ENCODE peak calls at places on chromosomes 16 and 17, in nine cellular contexts. E, J, P, F, K, L, S, M and O are unnamed samples.

GRCh38 chr16:74455213-74455612 is 33.9 kb upstream of the CLEC18B start:
- DNase-seq in E (peak; percentile 95), J (no peak), P (no peak), F (no peak), K (no peak), L (no peak), S (peak; percentile 90), M (no peak), O (no peak)

GRCh38 chr17:62876063-62876462 is 67.9 kb upstream of the MARCHF10 start:
- DNase-seq in E (no peak), J (no peak), P (no peak), F (no peak), K (no peak), L (no peak), S (peak; percentile 26), M (no peak), O (no peak)

GRCh38 chr17:72394531-72394930 is 273.7 kb downstream of the SOX9 start:
- DNase-seq in E (no peak), J (no peak), P (no peak), F (no peak), K (no peak), L (no peak), S (no peak), M (no peak), O (no peak)

GRCh38 chr16:12903325-12904040 is 2.1 kb downstream of the SHISA9 start:
- DNase-seq in E (no peak), J (no peak), P (no peak), F (no peak), K (no peak), L (peak; percentile 69), S (no peak), M (no peak), O (no peak)

GRCh38 chr16:86585821-86586611 is 7.7 kb downstream of the FOXL1 start:
- DNase-seq in E (peak; percentile 88), J (no peak), P (no peak), F (no peak), K (no peak), L (no peak), S (no peak), M (no peak), O (no peak)

GRCh38 chr16:555528-556478 is 4.4 kb upstream of the PRR35 start:
- DNase-seq in E (no peak), J (no peak), P (no peak), F (no peak), K (no peak), L (no peak), S (no peak), M (no peak), O (no peak)

GRCh38 chr17:64024781-64025731 is 4.6 kb upstream of the ICAM2 start:
- DNase-seq in E (peak; percentile 19), J (no peak), P (no peak), F (no peak), K (no peak), L (no peak), S (no peak), M (no peak), O (no peak)

GRCh38 chr17:44565866-44566443 is 8.7 kb downstream of the FZD2 start:
- DNase-seq in E (no peak), J (peak; percentile 32), P (no peak), F (no peak), K (no peak), L (peak; percentile 48), S (no peak), M (no peak), O (no peak)

GRCh38 chr17:19357351-19358140 is 5.0 kb downstream of the B9D1 start:
- DNase-seq in E (no peak), J (no peak), P (no peak), F (no peak), K (no peak), L (no peak), S (no peak), M (no peak), O (no peak)

GRCh38 chr17:6603746-6604325 is 36.7 kb downstream of the KIAA0753 start:
- DNase-seq in E (peak; percentile 8), J (peak; percentile 64), P (no peak), F (no peak), K (no peak), L (no peak), S (peak; percentile 36), M (no peak), O (no peak)

GRCh38 chr17:58283674-58284612 is 3.2 kb upstream of the MPO start:
- DNase-seq in E (no peak), J (no peak), P (no peak), F (peak; percentile 57), K (no peak), L (no peak), S (no peak), M (no peak), O (no peak)

GRCh38 chr16:47921535-47921934 is 234.3 kb downstream of the ABCC12 start:
- DNase-seq in E (no peak), J (no peak), P (no peak), F (no peak), K (no peak), L (no peak), S (no peak), M (no peak), O (no peak)

GRCh38 chr16:56911771-56912541 is 20.0 kb upstream of the HERPUD1 start:
- DNase-seq in E (no peak), J (peak; percentile 27), P (peak; percentile 70), F (no peak), K (peak; percentile 71), L (no peak), S (peak; percentile 85), M (no peak), O (no peak)

GRCh38 chr17:11486726-11487310 is 111.5 kb upstream of the DNAH9 start:
- DNase-seq in E (no peak), J (no peak), P (no peak), F (peak; percentile 81), K (no peak), L (no peak), S (no peak), M (no peak), O (no peak)

GRCh38 chr17:13374203-13375143 is 227.3 kb downstream of the HS3ST3A1 start:
- DNase-seq in E (no peak), J (no peak), P (no peak), F (no peak), K (no peak), L (no peak), S (no peak), M (no peak), O (no peak)

GRCh38 chr17:15233022-15233805 is 31.9 kb downstream of the PMP22 start:
- DNase-seq in E (peak; percentile 89), J (no peak), P (no peak), F (no peak), K (no peak), L (peak; percentile 54), S (peak; percentile 42), M (no peak), O (no peak)
- TF ChIP-seq CTCF in E (peak; percentile 59), J (no peak), P (no peak), F (peak; percentile 38), K (no peak), L (peak; percentile 81), S (peak; percentile 43), M (peak; percentile 15), O (no peak)

GRCh38 chr17:17758443-17758842 is 77.2 kb downstream of the RAI1 start:
- DNase-seq in E (no peak), J (no peak), P (no peak), F (no peak), K (no peak), L (no peak), S (no peak), M (no peak), O (no peak)

GRCh38 chr17:17757391-17757791 is 76.1 kb downstream of the RAI1 start:
- DNase-seq in E (no peak), J (no peak), P (peak; percentile 39), F (no peak), K (no peak), L (no peak), S (no peak), M (no peak), O (no peak)

GRCh38 chr17:17755715-17756114 is 74.5 kb downstream of the RAI1 start:
- DNase-seq in E (no peak), J (no peak), P (no peak), F (no peak), K (no peak), L (no peak), S (no peak), M (no peak), O (no peak)

GRCh38 chr17:17759164-17759563 is 77.6 kb downstream of the SREBF1 start:
- DNase-seq in E (no peak), J (no peak), P (no peak), F (no peak), K (no peak), L (no peak), S (no peak), M (no peak), O (no peak)

DNA sequence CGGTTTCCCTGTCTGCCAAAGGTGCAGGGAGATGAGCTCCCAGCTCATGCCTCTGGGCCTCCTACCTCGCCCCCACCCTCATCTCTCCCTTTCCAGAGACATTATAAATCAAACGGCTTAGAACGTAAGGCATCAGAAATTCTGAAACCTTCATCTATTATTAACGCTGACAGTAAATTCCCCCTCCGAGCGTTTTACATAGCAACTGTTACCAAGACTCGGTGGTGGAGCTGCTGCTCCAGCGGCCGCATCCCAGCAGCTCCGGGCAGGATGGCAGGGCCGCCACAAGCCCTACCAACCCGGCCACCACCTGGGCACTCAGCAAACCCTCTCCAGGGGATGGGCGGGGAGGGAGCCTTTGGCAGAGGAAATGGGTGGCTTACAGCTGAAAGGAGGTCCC is 76.7 kb downstream of the RAI1 start:
- DNase-seq in E (no peak), J (no peak), P (no peak), F (no peak), K (no peak), L (no peak), S (no peak), M (no peak), O (no peak)
- TF ChIP-seq CTCF in E (no peak), J (no peak), P (no peak), F (no peak), K (no peak), L (no peak), S (no peak), M (no peak), O (no peak)

GRCh38 chr17:41802961-41803682 is 8.6 kb downstream of the P3H4 start:
- DNase-seq in E (no peak), J (no peak), P (no peak), F (no peak), K (no peak), L (peak; percentile 39), S (no peak), M (no peak), O (no peak)
- TF ChIP-seq CTCF in E (no peak), J (no peak), P (no peak), F (no peak), K (no peak), L (no peak), S (no peak), M (no peak), O (no peak)

DNA sequence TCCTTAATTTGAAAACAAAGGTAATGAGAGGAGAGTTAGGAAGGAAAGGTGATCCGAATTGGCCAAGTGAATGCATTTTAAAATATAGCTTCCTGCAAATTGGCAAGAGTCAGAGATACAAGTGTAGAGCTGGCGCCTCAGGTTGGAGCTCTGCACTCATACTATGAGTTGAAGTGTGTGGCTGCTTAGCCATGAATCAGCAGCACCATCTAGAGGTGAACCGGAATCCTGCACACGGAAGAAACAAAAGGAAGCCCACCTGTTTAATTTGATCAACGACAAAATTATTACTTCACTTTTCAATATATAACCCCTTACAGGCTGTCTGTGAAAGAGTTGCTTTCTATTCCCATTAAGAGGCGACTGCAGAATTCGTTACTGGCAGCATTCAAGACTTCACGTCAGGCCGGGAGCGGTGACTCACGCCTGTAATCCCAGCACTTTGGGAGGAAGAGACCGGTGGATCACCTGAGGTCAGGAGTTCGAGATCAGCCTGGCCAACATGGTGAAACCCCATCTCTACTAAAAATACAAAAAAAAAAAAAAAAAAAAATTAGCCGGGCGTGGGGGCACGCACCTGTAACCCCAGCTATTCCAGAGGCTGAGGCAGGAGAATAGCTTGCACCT is 1253.7 kb upstream of the CDH8 start:
- DNase-seq in E (peak; percentile 5), J (peak; percentile 66), P (no peak), F (no peak), K (peak; percentile 20), L (peak; percentile 80), S (peak; percentile 37), M (no peak), O (no peak)
- TF ChIP-seq CTCF in E (peak; percentile 45), J (peak; percentile 57), P (no peak), F (peak; percentile 63), K (peak; percentile 13), L (peak; percentile 92), S (peak; percentile 60), M (no peak), O (no peak)